ENCODE peak calls at places on chromosomes 16 and 17, in eight cellular contexts. L, F, X, O, W, D, U and A are unnamed samples.

GRCh38 chr17:16255481-16255901 is 38.5 kb downstream of the PIGL start:
- DNase-seq in F (no peak), L (no peak), W (no peak), U (no peak), D (no peak), O (peak), X (peak), A (peak)

GRCh38 chr16:72247821-72248253 is 75.9 kb upstream of the PMFBP1 start:
- DNase-seq in X (no peak), L (no peak), O (no peak), D (no peak), W (no peak), U (no peak), F (no peak), A (no peak)

GRCh38 chr17:48753794-48754499 is 25.4 kb upstream of the HOXB13 start:
- DNase-seq in X (no peak), L (no peak), W (no peak), F (no peak), D (no peak), O (no peak), U (no peak), A (no peak)

GRCh38 chr16:873243-873661 is 72.7 kb upstream of the GNG13 start:
- DNase-seq in L (no peak), X (peak), D (no peak), U (no peak), F (no peak), O (no peak), W (no peak), A (no peak)

GRCh38 chr16:30561212-30561816 is 3.1 kb upstream of the ZNF764 start:
- DNase-seq in O (no peak), X (peak), U (no peak), F (no peak), D (no peak), W (peak), L (no peak), A (peak)

GRCh38 chr16:10938321-10938720 is 3.9 kb downstream of the DEXI start:
- DNase-seq in F (no peak), O (no peak), L (peak), D (no peak), X (no peak), U (no peak), W (peak), A (no peak)

GRCh38 chr17:31462261-31462660 is 70.8 kb downstream of the RAB11FIP4 start:
- DNase-seq in W (no peak), O (no peak), X (no peak), D (no peak), U (no peak), F (no peak), L (no peak), A (no peak)

GRCh38 chr17:59785091-59785799 is 77.8 kb downstream of the VMP1 start:
- DNase-seq in W (peak), O (no peak), F (no peak), X (no peak), D (no peak), L (no peak), U (no peak), A (no peak)

GRCh38 chr17:306536-307294 is 45.9 kb downstream of the RPH3AL start:
- DNase-seq in O (no peak), W (no peak), F (no peak), U (no peak), X (peak), L (no peak), D (no peak), A (no peak)

GRCh38 chr16:86663691-86664517 is 85.6 kb downstream of the FOXL1 start:
- DNase-seq in W (no peak), D (no peak), U (no peak), F (no peak), X (no peak), O (no peak), L (no peak), A (no peak)

GRCh38 chr16:1828645-1829410 is 1.8 kb downstream of the FAHD1 start:
- DNase-seq in U (no peak), D (no peak), O (no peak), W (no peak), F (no peak), X (no peak), L (no peak), A (no peak)

GRCh38 chr16:65421596-65421995 is 299.7 kb upstream of the CDH11 start:
- DNase-seq in U (no peak), W (no peak), D (no peak), O (no peak), X (no peak), L (no peak), F (no peak), A (no peak)

GRCh38 chr16:52446076-52446475 is 100.9 kb downstream of the TOX3 start:
- DNase-seq in X (no peak), L (no peak), W (no peak), U (no peak), F (no peak), D (no peak), O (peak), A (no peak)

GRCh38 chr17:67557921-67558320 is 159.8 kb upstream of the NOL11 start:
- DNase-seq in W (no peak), X (no peak), O (no peak), U (no peak), L (no peak), F (no peak), D (no peak), A (no peak)

GRCh38 chr17:77722366-77722765 is 236.1 kb upstream of the TNRC6C start:
- DNase-seq in F (no peak), O (no peak), D (no peak), U (no peak), L (peak), X (no peak), W (no peak), A (no peak)

GRCh38 chr17:13518271-13519000 is 83.3 kb downstream of the HS3ST3A1 start:
- DNase-seq in F (no peak), L (no peak), D (no peak), X (no peak), O (no peak), U (no peak), W (no peak), A (no peak)

GRCh38 chr16:88738167-88739084 is 32.1 kb downstream of the CTU2 start:
- DNase-seq in D (no peak), W (no peak), U (no peak), X (no peak), F (no peak), L (no peak), O (no peak), A (no peak)

GRCh38 chr17:65389426-65389825 is 172.0 kb downstream of the AXIN2 start:
- DNase-seq in F (no peak), O (no peak), D (no peak), X (no peak), W (no peak), U (no peak), L (no peak), A (no peak)